ENCODE peak calls at places on chromosome 13, in eight cellular contexts. K is heart right ventricle; S is body of pancreas; H is psoas muscle; Y is CD4-positive, alpha-beta T cell; P is kidney epithelial cell; L is CD8-positive, alpha-beta T cell; B is astrocyte of the cerebellum. J is an unnamed sample.

GRCh38 chr13:59665736-59666135 is 498.0 kb downstream of the DIAPH3 start:
- DNase-seq in K (no peak), S (no peak), B (no peak), H (no peak), Y (no peak), P (no peak), L (no peak), J (no peak)

GRCh38 chr13:42990147-42990990 is 1.7 kb downstream of the EPSTI1 start:
- DNase-seq in H (no peak), Y (no peak), L (no peak), B (no peak), P (no peak), K (no peak), S (no peak), J (no peak)

GRCh38 chr13:113897161-113897560 is 33.3 kb upstream of the GAS6 start:
- DNase-seq in L (no peak), H (no peak), S (no peak), Y (no peak), B (peak), K (no peak), P (peak), J (peak)

GRCh38 chr13:30998548-30999140 is 66.2 kb downstream of the TEX26 start:
- DNase-seq in K (no peak), S (no peak), P (no peak), Y (no peak), B (peak), L (no peak), H (no peak), J (no peak)

GRCh38 chr13:100521912-100522490 is 66.6 kb downstream of the GGACT start:
- DNase-seq in S (no peak), Y (no peak), B (no peak), L (no peak), P (no peak), K (no peak), H (no peak), J (no peak)

GRCh38 chr13:28558126-28558525 is 63.2 kb upstream of the FLT1 start:
- DNase-seq in S (no peak), B (peak), H (no peak), P (peak), Y (no peak), L (no peak), K (no peak), J (peak)

GRCh38 chr13:31073859-31074718 is 87.6 kb downstream of the HSPH1 start:
- DNase-seq in Y (no peak), H (no peak), L (no peak), B (no peak), K (no peak), P (no peak), S (no peak), J (peak)

GRCh38 chr13:61277877-61278276 is 137.8 kb downstream of the PCDH20 start:
- DNase-seq in S (no peak), Y (no peak), L (no peak), B (no peak), P (no peak), H (no peak), K (no peak), J (no peak)

GRCh38 chr13:105817011-105817410 is 718.5 kb downstream of the EFNB2 start:
- DNase-seq in P (peak), K (no peak), L (no peak), B (no peak), S (no peak), H (no peak), Y (no peak), J (no peak)

GRCh38 chr13:108315273-108315672 is 45.8 kb downstream of the TNFSF13B start:
- DNase-seq in B (no peak), H (no peak), K (no peak), Y (no peak), S (no peak), P (peak), L (no peak), J (no peak)

GRCh38 chr13:75357576-75358295 is 124.2 kb downstream of the TBC1D4 start:
- DNase-seq in K (no peak), S (no peak), P (no peak), L (peak), H (no peak), Y (peak), B (no peak), J (peak)

GRCh38 chr13:89925107-89925506 is 1422.4 kb upstream of the MIR17HG start:
- DNase-seq in Y (no peak), B (peak), L (no peak), K (no peak), S (no peak), H (no peak), P (no peak), J (no peak)

GRCh38 chr13:101911752-101912151 is 459.3 kb downstream of the ITGBL1 start:
- DNase-seq in K (no peak), B (no peak), P (no peak), S (no peak), H (no peak), L (no peak), Y (no peak), J (no peak)

GRCh38 chr13:114067381-114067885 is 65.0 kb downstream of the RASA3 start:
- DNase-seq in K (no peak), H (no peak), Y (no peak), S (no peak), B (no peak), L (no peak), P (no peak), J (peak)

GRCh38 chr13:107799001-107799400 is 416.3 kb downstream of the LIG4 start:
- DNase-seq in P (no peak), K (no peak), S (no peak), L (no peak), H (no peak), B (no peak), Y (no peak), J (no peak)

GRCh38 chr13:37476874-37477273 is 121.7 kb downstream of the POSTN start:
- DNase-seq in K (peak), S (no peak), Y (no peak), L (no peak), P (no peak), H (no peak), B (no peak), J (peak)

GRCh38 chr13:99124695-99125334 is 75.8 kb upstream of the UBAC2 start:
- DNase-seq in S (no peak), B (peak), H (no peak), L (no peak), P (peak), K (no peak), Y (no peak), J (peak)

GRCh38 chr13:49113526-49114286 is 106.4 kb upstream of the MLNR start:
- DNase-seq in S (no peak), Y (no peak), L (no peak), P (peak), K (no peak), H (no peak), B (peak), J (peak)

GRCh38 chr13:91904005-91904404 is 505.6 kb downstream of the GPC5 start:
- DNase-seq in L (no peak), Y (no peak), P (peak), H (no peak), K (no peak), S (no peak), B (no peak), J (no peak)

GRCh38 chr13:97435297-97435682 is 1.3 kb downstream of the RAP2A start:
- DNase-seq in L (no peak), P (no peak), B (no peak), Y (no peak), S (no peak), K (no peak), H (no peak), J (no peak)

GRCh38 chr13:46389985-46390384 is 2.9 kb upstream of the RUBCNL start:
- DNase-seq in H (peak), B (no peak), P (peak), L (no peak), K (no peak), Y (no peak), S (peak), J (no peak)

GRCh38 chr13:49459580-49459979 is 15.5 kb downstream of the SETDB2 start:
- DNase-seq in S (no peak), H (no peak), L (no peak), B (no peak), Y (no peak), K (no peak), P (no peak), J (no peak)

GRCh38 chr13:40350283-40350992 is 316.0 kb downstream of the FOXO1 start:
- DNase-seq in L (no peak), S (no peak), P (no peak), B (no peak), Y (no peak), H (peak), K (no peak), J (no peak)

GRCh38 chr13:41577437-41577836 is 120.1 kb downstream of the RGCC start:
- DNase-seq in L (no peak), Y (no peak), K (peak), H (peak), S (no peak), P (no peak), B (peak), J (no peak)

GRCh38 chr13:35888327-35888940 is 242.7 kb downstream of the DCLK1 start:
- DNase-seq in P (no peak), Y (no peak), K (no peak), H (no peak), L (no peak), B (peak), S (no peak), J (no peak)

GRCh38 chr13:41563501-41564001 is 106.2 kb downstream of the RGCC start:
- DNase-seq in B (peak), K (peak), H (no peak), L (no peak), S (no peak), Y (no peak), P (no peak), J (peak)

GRCh38 chr13:73740681-73741080 is 393.5 kb downstream of the KLF12 start:
- DNase-seq in P (no peak), Y (no peak), K (peak), H (no peak), S (no peak), B (no peak), L (no peak), J (no peak)

GRCh38 chr13:49527123-49527522 is 31.4 kb downstream of the PHF11 start:
- DNase-seq in B (no peak), H (no peak), K (no peak), S (no peak), P (no peak), Y (no peak), L (no peak), J (no peak)

GRCh38 chr13:29888306-29888705 is 37.9 kb upstream of the UBL3 start:
- DNase-seq in S (no peak), K (no peak), P (no peak), Y (no peak), L (no peak), H (no peak), B (no peak), J (peak)

GRCh38 chr13:75263741-75264407 is 218.1 kb downstream of the TBC1D4 start:
- DNase-seq in H (no peak), S (no peak), K (no peak), B (peak), Y (no peak), L (no peak), P (no peak), J (peak)

GRCh38 chr13:39282400-39282972 is 244.2 kb downstream of the NHLRC3 start:
- DNase-seq in B (no peak), H (no peak), Y (no peak), K (no peak), P (no peak), L (no peak), S (no peak), J (no peak)

GRCh38 chr13:20349564-20350379 is 117.7 kb upstream of the GJB6 start:
- DNase-seq in P (no peak), H (peak), S (no peak), L (no peak), B (no peak), K (no peak), Y (no peak), J (no peak)

GRCh38 chr13:93246069-93246468 is 19.5 kb downstream of the GPC6 start:
- DNase-seq in Y (no peak), S (no peak), K (no peak), H (no peak), L (no peak), B (no peak), P (no peak), J (no peak)

GRCh38 chr13:76853481-76853880 is 32.7 kb downstream of the KCTD12 start:
- DNase-seq in Y (no peak), P (no peak), S (no peak), H (no peak), L (no peak), K (no peak), B (no peak), J (peak)

GRCh38 chr13:103007427-103007762 is 58.8 kb downstream of the SLC10A2 start:
- DNase-seq in K (no peak), S (no peak), P (no peak), Y (no peak), H (no peak), B (no peak), L (no peak), J (no peak)

GRCh38 chr13:28339419-28339818 is 155.5 kb downstream of the FLT1 start:
- DNase-seq in H (no peak), L (no peak), Y (no peak), B (no peak), S (no peak), P (no peak), K (no peak), J (peak)

GRCh38 chr13:40053401-40053800 is 397.9 kb downstream of the COG6 start:
- DNase-seq in K (no peak), L (no peak), P (no peak), S (no peak), B (no peak), H (no peak), Y (no peak), J (no peak)

GRCh38 chr13:112469071-112469745 is 93.1 kb downstream of the SPACA7 start:
- DNase-seq in L (no peak), S (no peak), Y (no peak), H (no peak), P (no peak), K (no peak), B (no peak), J (no peak)

GRCh38 chr13:112477070-112477619 is 101.0 kb downstream of the SPACA7 start:
- DNase-seq in Y (no peak), K (no peak), S (no peak), P (no peak), L (no peak), B (no peak), H (no peak), J (no peak)

GRCh38 chr13:112474869-112475268 is 98.7 kb downstream of the SPACA7 start:
- DNase-seq in H (no peak), S (no peak), B (no peak), K (no peak), Y (no peak), P (no peak), L (no peak), J (no peak)

GRCh38 chr13:112475889-112476288 is 99.7 kb downstream of the SPACA7 start:
- DNase-seq in B (no peak), P (no peak), H (no peak), Y (no peak), K (no peak), S (no peak), L (no peak), J (no peak)

DNA sequence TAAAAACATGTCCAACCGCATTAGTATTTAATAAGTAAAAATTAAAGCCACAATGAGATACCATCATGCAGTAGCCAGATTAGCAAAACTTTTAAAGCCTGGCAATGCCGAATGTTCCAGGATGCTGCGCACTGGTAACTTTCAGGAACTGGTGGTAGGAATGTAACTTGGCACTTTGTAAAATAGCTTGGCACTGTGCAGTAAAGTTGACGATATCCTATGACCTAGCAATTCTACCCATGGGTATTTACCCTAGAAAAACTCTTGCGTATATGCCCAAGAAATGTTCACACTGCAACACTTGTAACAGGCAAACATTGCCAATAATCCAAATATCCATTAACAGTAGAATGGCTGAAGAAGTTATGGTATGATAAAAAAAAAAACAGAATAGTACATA is 97.7 kb downstream of the SPACA7 start:
- DNase-seq in B (no peak), K (no peak), H (no peak), L (no peak), P (no peak), Y (no peak), S (no peak), J (no peak)
- TF ChIP-seq CTCF in B (no peak), K (no peak), H (no peak), L (no peak), P (no peak), Y (no peak), S (no peak), J (peak)

GRCh38 chr13:44816701-44817684 is 172.3 kb downstream of the NUFIP1 start:
- DNase-seq in K (no peak), B (no peak), P (no peak), S (no peak), H (no peak), L (no peak), Y (no peak), J (peak)
- TF ChIP-seq CTCF in K (no peak), B (no peak), P (no peak), S (no peak), H (no peak), L (no peak), Y (no peak), J (no peak)

DNA sequence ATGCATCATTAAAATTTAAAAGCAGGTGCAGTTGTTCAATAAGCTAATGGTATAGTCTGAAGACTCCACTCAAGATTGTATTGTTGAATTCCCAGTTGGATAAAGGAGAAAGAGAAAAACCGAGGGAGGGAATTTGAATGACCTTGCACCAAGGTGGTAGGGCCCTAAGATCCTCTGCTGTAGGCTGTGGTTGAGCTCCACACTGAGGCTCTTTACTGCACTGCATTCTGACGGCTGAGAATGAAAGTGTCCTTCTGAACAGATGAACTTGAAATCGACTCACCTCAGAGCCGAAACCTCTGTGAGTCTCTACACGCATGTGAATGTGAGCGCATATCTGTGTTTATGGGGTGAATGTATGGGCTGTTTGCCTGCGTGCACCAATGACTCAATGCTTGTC is 388.9 kb upstream of the DACH1 start:
- DNase-seq in S (peak), H (no peak), K (no peak), L (no peak), B (peak), P (no peak), Y (no peak), J (peak)
- TF ChIP-seq CTCF in S (peak), H (peak), K (no peak), L (no peak), B (peak), P (peak), Y (no peak), J (peak)

GRCh38 chr13:112760440-112760839 is 70.6 kb downstream of the ATP11A start:
- DNase-seq in L (no peak), H (no peak), K (no peak), P (no peak), Y (no peak), B (no peak), S (no peak), J (peak)

GRCh38 chr13:112760931-112761330 is 71.1 kb downstream of the ATP11A start:
- DNase-seq in K (no peak), B (no peak), Y (no peak), P (no peak), H (no peak), L (no peak), S (no peak), J (no peak)

GRCh38 chr13:112764028-112764427 is 74.2 kb downstream of the ATP11A start:
- DNase-seq in Y (no peak), P (no peak), S (no peak), H (no peak), B (no peak), L (no peak), K (no peak), J (no peak)

GRCh38 chr13:112762690-112763080 is 72.8 kb downstream of the ATP11A start:
- DNase-seq in B (no peak), K (no peak), L (no peak), P (no peak), H (no peak), S (no peak), Y (no peak), J (no peak)

DNA sequence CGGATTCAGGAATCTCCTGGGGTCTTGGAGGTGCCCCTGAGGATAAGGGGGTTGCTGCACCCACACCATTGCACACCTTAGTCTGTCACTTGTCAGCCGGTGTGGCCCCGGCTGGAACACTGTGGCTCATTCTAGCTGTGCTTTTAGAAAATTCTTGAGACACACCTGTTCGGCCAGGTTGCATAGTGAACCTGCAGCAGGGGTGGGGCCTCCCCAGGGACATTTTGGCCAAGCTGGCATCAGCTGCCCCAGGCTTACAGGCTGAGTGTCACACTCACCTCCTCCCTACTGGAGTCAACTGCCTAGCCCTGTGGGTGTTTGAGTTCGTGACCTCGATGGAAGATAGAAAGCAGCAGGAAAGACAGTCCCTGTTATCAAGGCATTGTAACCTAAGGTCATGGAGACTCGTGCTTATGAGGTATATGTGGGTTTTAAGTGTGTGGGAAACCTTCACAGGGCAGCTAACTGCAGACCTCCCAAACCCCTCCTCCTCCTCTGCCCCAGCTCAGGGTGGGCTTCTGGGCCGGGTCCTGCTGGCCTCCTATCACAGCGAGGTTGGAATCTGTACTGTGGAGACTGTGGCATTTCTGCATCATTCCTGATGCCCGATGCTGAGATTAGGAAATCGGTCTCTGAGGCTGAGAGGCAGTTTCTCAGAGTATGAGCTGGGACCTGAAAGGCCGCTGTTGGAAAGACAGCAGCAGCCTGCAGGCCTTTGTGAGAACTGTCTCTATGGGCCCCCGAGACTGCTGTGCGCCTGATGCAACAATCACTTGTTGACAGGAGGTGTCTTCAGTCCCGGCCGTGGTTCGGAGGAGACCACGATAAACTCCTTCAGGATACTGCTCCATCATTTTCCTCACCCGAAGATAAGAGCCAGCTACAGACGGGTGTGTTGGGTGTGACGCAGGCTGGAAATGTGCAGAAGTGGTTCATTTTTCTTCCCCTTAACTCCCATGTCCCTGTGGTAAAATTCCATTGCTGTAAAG is 72.2 kb downstream of the ATP11A start:
- DNase-seq in B (no peak), Y (no peak), K (no peak), L (no peak), P (no peak), H (no peak), S (no peak), J (no peak)
- TF ChIP-seq CTCF in B (no peak), Y (no peak), K (no peak), L (no peak), P (no peak), H (no peak), S (no peak), J (no peak)

GRCh38 chr13:34779171-34779570 is 162.9 kb upstream of the NBEA start:
- DNase-seq in S (no peak), L (no peak), P (no peak), B (no peak), H (no peak), Y (no peak), K (no peak), J (no peak)
- TF ChIP-seq CTCF in S (no peak), L (no peak), P (no peak), B (no peak), H (no peak), Y (no peak), K (no peak), J (peak)

GRCh38 chr13:110563463-110563774 is 1.9 kb upstream of the RAB20 start:
- DNase-seq in L (no peak), K (no peak), B (no peak), S (peak), Y (no peak), H (no peak), P (no peak), J (no peak)

GRCh38 chr13:110566201-110566600 is 4.7 kb upstream of the RAB20 start:
- DNase-seq in L (no peak), P (no peak), H (no peak), K (no peak), B (no peak), S (no peak), Y (no peak), J (no peak)

GRCh38 chr13:110562696-110563462 is 1.4 kb upstream of the RAB20 start:
- DNase-seq in L (no peak), K (no peak), H (no peak), P (no peak), Y (no peak), S (peak), B (no peak), J (no peak)

GRCh38 chr13:110564472-110564985 is 3.0 kb upstream of the RAB20 start:
- DNase-seq in H (no peak), K (no peak), S (peak), L (no peak), Y (no peak), B (no peak), P (no peak), J (no peak)

GRCh38 chr13:110565296-110565695 is 3.8 kb upstream of the RAB20 start:
- DNase-seq in Y (no peak), H (no peak), L (no peak), P (no peak), K (no peak), S (no peak), B (no peak), J (no peak)
- TF ChIP-seq CTCF in Y (no peak), H (no peak), L (no peak), P (peak), K (no peak), S (peak), B (no peak), J (no peak)